ENCODE peak calls at places on chromosomes 3 and 15, in five cellular contexts. X is right cardiac atrium, S is IMR-90, O is astrocyte, A is ovary. T is an unnamed sample.
A peak's percentile ranks its signal among the peaks of the same experiment; 100 is the strongest.

GRCh38 chr3:190345027-190345821 is 23.0 kb upstream of the CLDN1 start:
- DNase-seq in O (peak; percentile 98), S (peak; percentile 97), A (peak; percentile 47), X (no peak), T (no peak)

GRCh38 chr3:45035441-45036301 is 9.6 kb downstream of the CLEC3B start:
- DNase-seq in X (peak; percentile 46), O (no peak), A (peak; percentile 62), S (peak; percentile 35), T (no peak)

GRCh38 chr3:63364909-63365308 is 86.8 kb downstream of the SYNPR start:
- DNase-seq in A (no peak), O (no peak), S (no peak), X (no peak), T (no peak)

GRCh38 chr15:80777836-80778620 is 1.1 kb upstream of the CEMIP start:
- DNase-seq in O (no peak), A (no peak), S (no peak), X (no peak), T (no peak)

GRCh38 chr15:52529289-52529929 is 729 bp upstream of the MYO5A start:
- DNase-seq in X (no peak), O (no peak), S (no peak), A (no peak), T (no peak)

GRCh38 chr3:64530434-64531049 is 157.3 kb downstream of the ADAMTS9 start:
- DNase-seq in O (peak; percentile 29), A (peak; percentile 69), S (peak; percentile 50), X (peak; percentile 37), T (peak; percentile 75)

GRCh38 chr3:178623666-178624255 is 87.5 kb downstream of the KCNMB2 start:
- DNase-seq in A (peak; percentile 30), X (no peak), S (no peak), O (no peak), T (no peak)

GRCh38 chr15:25176991-25177954 is 222.5 kb downstream of the SNRPN start:
- DNase-seq in A (peak; percentile 16), S (no peak), X (peak; percentile 4), O (no peak), T (peak; percentile 38)

GRCh38 chr15:66751579-66751978 is 49.5 kb downstream of the SMAD6 start:
- DNase-seq in X (no peak), S (no peak), O (no peak), A (peak; percentile 48), T (no peak)

GRCh38 chr15:68775671-68776476 is 44.8 kb downstream of the ANP32A start:
- DNase-seq in X (peak; percentile 91), A (peak; percentile 93), O (peak; percentile 68), S (peak; percentile 24), T (peak; percentile 97)

GRCh38 chr3:180700941-180701340 is 21.7 kb upstream of the CCDC39 start:
- DNase-seq in S (no peak), A (no peak), O (peak; percentile 7), X (no peak), T (no peak)

GRCh38 chr3:66133050-66133757 is 87.6 kb upstream of the SLC25A26 start:
- DNase-seq in S (peak; percentile 91), A (no peak), X (no peak), O (peak; percentile 78), T (no peak)

GRCh38 chr15:59296181-59296617 is 76.5 kb downstream of the MYO1E start:
- DNase-seq in S (peak; percentile 86), X (no peak), O (peak; percentile 95), A (no peak), T (no peak)

GRCh38 chr3:43102773-43103480 is 3.0 kb downstream of the POMGNT2 start:
- DNase-seq in S (no peak), O (no peak), A (no peak), X (no peak), T (no peak)

GRCh38 chr3:39501982-39502837 is 34.7 kb downstream of the MOBP start:
- DNase-seq in X (no peak), A (no peak), S (no peak), O (no peak), T (no peak)

GRCh38 chr3:126287536-126288181 is 69.5 kb downstream of the KLF15 start:
- DNase-seq in S (peak; percentile 28), O (peak; percentile 42), A (peak; percentile 85), X (peak; percentile 82), T (peak; percentile 73)

GRCh38 chr3:148962513-148962912 is 28.8 kb upstream of the GYG1 start:
- DNase-seq in A (no peak), O (peak; percentile 74), X (peak; percentile 33), S (peak; percentile 88), T (no peak)

GRCh38 chr3:15206662-15207576 is 873 bp downstream of the CAPN7 start:
- DNase-seq in O (peak; percentile 39), A (no peak), X (no peak), S (peak; percentile 43), T (no peak)

DNA sequence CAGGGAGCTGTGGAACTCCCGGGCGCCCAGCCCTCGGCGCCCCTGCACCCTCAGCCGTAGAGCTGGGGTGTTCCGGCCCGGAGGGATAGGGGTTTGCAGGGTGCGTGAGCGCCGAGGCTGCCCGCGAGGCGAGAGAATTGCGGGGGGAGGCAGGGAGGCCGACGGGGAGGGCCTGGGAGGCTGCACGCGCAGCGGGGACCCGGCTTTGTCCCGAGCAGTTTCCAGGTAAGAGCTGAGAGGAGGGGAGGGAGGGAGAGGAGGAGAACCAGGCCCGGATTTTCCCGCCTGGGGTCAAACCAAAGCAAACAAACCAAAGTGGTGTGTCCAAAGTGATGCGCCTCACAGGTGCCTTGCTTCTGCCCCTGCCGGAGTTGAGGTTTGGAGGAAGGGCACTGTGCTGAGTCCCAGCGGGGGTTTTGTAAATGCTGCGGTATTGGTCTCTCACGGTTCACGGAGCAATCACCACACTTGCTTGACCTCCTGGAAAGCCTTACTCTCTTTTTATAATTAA is 146.4 kb downstream of the TJP1 start:
- DNase-seq in A (no peak), S (no peak), O (no peak), X (no peak), T (no peak)
- H3K4me3 ChIP-seq in A (no peak overlapping the region), S (no peak overlapping the region), O (peak overlapping the region; percentile 55), X (no peak overlapping the region), T (no peak overlapping the region)

DNA sequence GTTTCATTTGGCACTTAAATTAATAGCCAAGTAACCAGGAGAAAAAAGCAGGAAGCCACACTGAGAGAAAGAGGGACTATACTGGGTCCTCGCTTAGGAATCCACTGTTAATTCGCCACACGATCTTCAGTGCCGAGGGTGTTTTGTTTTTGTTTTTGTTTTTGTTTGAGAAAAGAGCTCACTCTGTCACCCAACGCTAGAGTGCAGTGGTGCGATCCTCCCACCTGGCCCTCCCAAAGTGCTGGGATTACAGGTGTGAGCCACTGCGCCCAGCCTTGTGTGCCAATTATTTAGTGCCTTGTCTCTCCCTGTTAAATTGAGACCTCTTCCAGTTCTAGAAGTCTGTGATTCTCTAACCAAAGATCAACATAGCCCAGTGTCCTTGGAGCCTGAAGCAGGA is 53.8 kb upstream of the TPM1 start:
- DNase-seq in O (no peak), X (no peak), A (no peak), S (no peak), T (no peak)
- H3K4me1 ChIP-seq in O (peaks cover 13% of the 10 kb centered on the region), X (no peaks in the 10 kb centered on the region), A (no peaks in the 10 kb centered on the region), S (peaks cover 3% of the 10 kb centered on the region), T (peaks cover 3% of the 10 kb centered on the region)

GRCh38 chr15:44102675-44103254 is 92.3 kb downstream of the FRMD5 start:
- DNase-seq in A (no peak), S (peak; percentile 99), O (peak; percentile 100), X (peak; percentile 27), T (no peak)
- H3K27ac ChIP-seq in A (no peak overlapping the region), S (peak overlapping the region; percentile 27), O (peak overlapping the region; percentile 92), X (no peak overlapping the region), T (no peak overlapping the region)

GRCh38 chr3:169664034-169664820 is 715 bp upstream of the MECOM start:
- DNase-seq in X (peak; percentile 33), O (no peak), S (no peak), A (no peak), T (no peak)
- H3K4me3 ChIP-seq in X (peak overlapping the region; percentile 94), O (peak overlapping the region; percentile 38), S (no peak overlapping the region), A (peak overlapping the region; percentile 42), T (peak overlapping the region; percentile 62)

GRCh38 chr3:69107841-69108240 is 14.6 kb downstream of the LMOD3 start:
- DNase-seq in S (no peak), X (no peak), O (no peak), A (no peak), T (no peak)

GRCh38 chr3:69104585-69104984 is 17.8 kb downstream of the LMOD3 start:
- DNase-seq in S (no peak), O (no peak), X (no peak), A (no peak), T (no peak)

GRCh38 chr3:69110941-69111546 is 11.4 kb downstream of the LMOD3 start:
- DNase-seq in X (no peak), O (no peak), S (no peak), A (no peak), T (no peak)

GRCh38 chr3:69105320-69105719 is 17.1 kb downstream of the LMOD3 start:
- DNase-seq in A (no peak), O (no peak), X (no peak), S (no peak), T (no peak)

GRCh38 chr3:69108813-69109212 is 13.6 kb downstream of the LMOD3 start:
- DNase-seq in X (no peak), A (no peak), S (no peak), O (no peak), T (no peak)
- H3K4me1 ChIP-seq in X (peaks cover 3% of the 10 kb centered on the region), A (no peaks in the 10 kb centered on the region), S (no peaks in the 10 kb centered on the region), O (no peaks in the 10 kb centered on the region), T (no peaks in the 10 kb centered on the region)

DNA sequence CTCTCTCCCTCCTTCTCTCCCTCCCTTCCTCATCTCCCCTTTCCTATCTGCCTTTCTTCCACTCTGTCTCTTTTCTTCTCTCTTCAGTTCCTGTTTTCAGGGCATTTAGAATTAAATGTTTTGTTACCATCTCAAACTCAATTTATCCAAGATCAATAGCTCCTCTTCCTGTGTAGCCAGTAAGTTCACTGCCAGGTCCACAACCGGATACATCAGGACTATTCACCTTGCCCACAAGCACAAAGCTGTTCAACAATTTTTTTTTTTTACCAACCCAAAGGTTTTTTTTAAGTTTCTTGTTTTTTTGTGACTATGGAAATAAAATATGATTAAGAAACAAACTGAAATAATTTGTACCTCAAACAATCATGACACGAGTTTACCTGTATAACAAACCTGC is 26.1 kb downstream of the FBN1 start:
- DNase-seq in O (no peak), X (no peak), A (no peak), S (no peak), T (no peak)
- H3K27ac ChIP-seq in O (no peak overlapping the region), X (no peak overlapping the region), A (no peak overlapping the region), S (no peak overlapping the region), T (no peak overlapping the region)

DNA sequence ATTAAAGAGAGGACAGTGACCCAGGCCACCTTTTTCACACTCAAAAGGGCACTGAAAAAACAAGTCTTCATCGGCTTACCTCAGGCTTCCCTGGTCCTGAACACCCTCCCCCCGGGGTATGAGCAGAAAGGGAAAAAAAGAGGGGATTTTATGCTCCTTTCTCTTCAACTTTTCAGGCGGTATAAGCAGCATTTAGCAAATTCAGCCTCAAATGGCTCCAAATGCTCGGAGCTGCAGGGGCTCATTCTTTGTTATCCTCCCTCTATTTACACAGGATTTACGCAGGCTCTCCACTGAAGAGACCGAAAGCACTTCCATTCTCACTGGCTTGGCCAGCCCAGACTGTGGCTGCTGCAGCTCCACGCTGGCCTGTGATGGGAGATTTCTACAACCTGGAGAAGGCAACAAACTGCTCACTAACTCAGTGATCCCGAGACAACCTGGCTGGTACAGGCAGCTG is 54.5 kb downstream of the MEIS2 start:
- DNase-seq in S (no peak), X (no peak), O (no peak), A (no peak), T (no peak)
- H3K4me3 ChIP-seq in S (no peak overlapping the region), X (no peak overlapping the region), O (no peak overlapping the region), A (no peak overlapping the region), T (no peak overlapping the region)